ENCODE peak calls at places on chromosomes 12 and 14, in six cellular contexts. T is uterus, K is K562, R is pancreas, Z is RWPE1, C is astrocyte of the spinal cord. F is an unnamed sample.

GRCh38 chr12:105279460-105280056 is 43.6 kb upstream of the APPL2 start:
- DNase-seq in R (peak), T (no peak), Z (no peak), C (no peak), K (peak), F (no peak)

GRCh38 chr12:39341179-39341578 is 101.7 kb downstream of the KIF21A start:
- DNase-seq in C (no peak), T (no peak), Z (no peak), R (no peak), K (no peak), F (no peak)

GRCh38 chr12:5437657-5438056 is 5.7 kb downstream of the NTF3 start:
- DNase-seq in K (no peak), T (no peak), Z (no peak), R (no peak), C (no peak), F (no peak)

GRCh38 chr12:29073631-29074239 is 75.3 kb upstream of the FAR2 start:
- DNase-seq in K (peak), T (no peak), C (peak), Z (peak), R (no peak), F (no peak)

GRCh38 chr14:92945959-92946846 is 23.3 kb downstream of the CHGA start:
- DNase-seq in R (peak), K (no peak), Z (peak), T (peak), C (peak), F (no peak)

GRCh38 chr12:98669751-98670150 is 24.7 kb downstream of the APAF1 start:
- DNase-seq in R (no peak), C (no peak), Z (no peak), T (no peak), K (no peak), F (no peak)

GRCh38 chr12:85626031-85626781 is 210.0 kb downstream of the RASSF9 start:
- DNase-seq in K (no peak), T (no peak), Z (peak), C (peak), R (no peak), F (no peak)

GRCh38 chr12:51434305-51434704 is 9.7 kb downstream of the SLC4A8 start:
- DNase-seq in R (no peak), K (no peak), T (no peak), Z (no peak), C (no peak), F (no peak)

GRCh38 chr12:56477521-56478225 is 9.3 kb downstream of the SPRYD4 start:
- DNase-seq in K (no peak), C (no peak), R (no peak), T (no peak), Z (no peak), F (no peak)

GRCh38 chr12:119176267-119177055 is 2.3 kb upstream of the HSPB8 start:
- DNase-seq in K (no peak), R (peak), Z (peak), T (peak), C (peak), F (peak)

GRCh38 chr14:39988939-39989338 is 556.7 kb upstream of the FBXO33 start:
- DNase-seq in K (peak), T (no peak), Z (peak), C (peak), R (no peak), F (no peak)

GRCh38 chr12:43291516-43291915 is 260.5 kb downstream of the ADAMTS20 start:
- DNase-seq in C (peak), R (no peak), T (no peak), Z (no peak), K (no peak), F (no peak)

GRCh38 chr12:11553871-11554533 is 95.5 kb upstream of the ETV6 start:
- DNase-seq in T (peak), R (peak), Z (peak), C (peak), K (peak), F (no peak)

GRCh38 chr14:55638665-55639064 is 58.7 kb downstream of the KTN1 start:
- DNase-seq in Z (no peak), K (no peak), T (no peak), C (no peak), R (no peak), F (no peak)

GRCh38 chr12:81257952-81258551 is 180.2 kb downstream of the ACSS3 start:
- DNase-seq in Z (peak), C (peak), K (no peak), R (no peak), T (no peak), F (no peak)

GRCh38 chr14:87108726-87109125 is 884.3 kb downstream of the GALC start:
- DNase-seq in R (no peak), Z (no peak), K (no peak), T (no peak), C (peak), F (no peak)

GRCh38 chr14:68232643-68233055 is 413.1 kb downstream of the RAD51B start:
- DNase-seq in R (peak), C (peak), K (peak), T (peak), Z (peak), F (no peak)

GRCh38 chr14:21993070-21993469 is 319.5 kb upstream of the OR4E1 start:
- DNase-seq in T (no peak), R (no peak), C (no peak), Z (no peak), K (no peak), F (no peak)

GRCh38 chr14:96017882-96018281 is 21.3 kb upstream of the C14orf132 start:
- DNase-seq in K (no peak), C (no peak), T (no peak), Z (no peak), R (no peak), F (no peak)
- TF ChIP-seq CTCF in K (no peak), C (no peak), T (no peak), Z (no peak), R (no peak), F (no peak)

DNA sequence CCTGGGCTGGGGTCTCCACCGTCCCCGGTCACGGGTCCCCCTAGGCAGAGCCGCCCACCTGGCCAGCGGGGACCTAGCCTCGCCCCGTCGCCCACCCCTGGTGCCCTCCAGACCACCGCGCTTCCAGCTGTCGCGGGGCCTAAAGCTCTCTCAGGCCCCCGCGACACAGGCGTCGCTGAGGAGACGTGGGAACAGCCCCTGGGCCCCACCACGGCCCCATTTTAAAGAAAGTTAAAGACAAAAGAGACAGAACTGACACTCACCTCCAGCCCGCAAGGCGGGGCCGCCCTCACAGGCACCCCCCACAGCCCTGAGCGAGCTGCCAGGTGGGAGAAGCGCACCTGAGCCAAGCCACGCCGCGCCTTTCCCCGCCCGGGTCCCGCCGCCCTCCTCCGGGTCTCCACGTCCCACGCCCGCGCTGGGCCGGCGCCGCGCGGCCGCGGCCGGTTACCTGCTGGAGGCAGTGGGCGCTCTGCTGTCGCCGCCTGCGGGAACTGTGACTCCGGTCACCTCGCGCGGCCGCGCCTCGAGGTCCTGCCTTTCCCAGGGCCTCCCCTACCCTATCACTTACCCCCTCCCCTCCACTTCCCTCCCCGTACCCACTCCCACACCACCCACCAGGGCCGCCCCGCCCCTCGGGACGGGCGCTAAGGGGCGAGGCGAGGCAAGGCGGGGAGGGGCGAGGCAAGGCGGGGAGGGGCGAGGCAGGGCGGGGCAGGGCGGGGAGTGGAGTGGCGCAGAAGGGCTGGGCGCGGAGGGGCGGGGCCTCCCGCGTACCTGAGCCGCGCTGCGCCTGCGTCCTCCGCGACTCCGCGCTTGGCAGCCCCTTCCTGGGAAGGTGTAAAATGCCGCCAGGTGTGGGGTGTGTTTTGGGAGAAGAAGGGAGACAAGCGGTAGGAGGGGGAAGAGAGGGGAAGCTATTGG is 31.2 kb downstream of the TC2N start:
- DNase-seq in T (peak), C (no peak), K (peak), Z (peak), R (peak), F (peak)
- TF ChIP-seq CTCF in T (no peak), C (no peak), K (no peak), Z (no peak), R (no peak), F (no peak)

DNA sequence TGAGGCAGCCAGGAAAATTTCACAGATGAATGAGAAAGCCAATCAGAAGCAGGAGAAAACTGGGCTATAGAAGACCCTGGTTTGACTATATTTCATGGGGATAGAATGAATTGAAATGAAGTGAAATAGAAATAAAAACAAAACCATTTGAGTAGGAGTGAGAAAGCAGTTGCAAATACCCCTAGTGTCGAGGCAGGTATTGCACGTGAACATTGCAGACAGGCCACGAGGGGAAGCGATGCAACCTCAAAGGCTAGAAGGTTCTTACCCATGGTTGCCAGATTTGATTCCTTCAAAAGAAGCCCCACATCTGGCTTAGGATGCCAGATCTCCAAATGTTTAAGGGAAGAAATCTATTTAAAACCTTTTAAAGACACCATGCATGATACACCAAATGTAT is 648.9 kb downstream of the VRK1 start:
- DNase-seq in R (no peak), Z (no peak), C (no peak), T (no peak), K (no peak), F (no peak)
- TF ChIP-seq CTCF in R (no peak), Z (no peak), C (no peak), T (no peak), K (no peak), F (no peak)

DNA sequence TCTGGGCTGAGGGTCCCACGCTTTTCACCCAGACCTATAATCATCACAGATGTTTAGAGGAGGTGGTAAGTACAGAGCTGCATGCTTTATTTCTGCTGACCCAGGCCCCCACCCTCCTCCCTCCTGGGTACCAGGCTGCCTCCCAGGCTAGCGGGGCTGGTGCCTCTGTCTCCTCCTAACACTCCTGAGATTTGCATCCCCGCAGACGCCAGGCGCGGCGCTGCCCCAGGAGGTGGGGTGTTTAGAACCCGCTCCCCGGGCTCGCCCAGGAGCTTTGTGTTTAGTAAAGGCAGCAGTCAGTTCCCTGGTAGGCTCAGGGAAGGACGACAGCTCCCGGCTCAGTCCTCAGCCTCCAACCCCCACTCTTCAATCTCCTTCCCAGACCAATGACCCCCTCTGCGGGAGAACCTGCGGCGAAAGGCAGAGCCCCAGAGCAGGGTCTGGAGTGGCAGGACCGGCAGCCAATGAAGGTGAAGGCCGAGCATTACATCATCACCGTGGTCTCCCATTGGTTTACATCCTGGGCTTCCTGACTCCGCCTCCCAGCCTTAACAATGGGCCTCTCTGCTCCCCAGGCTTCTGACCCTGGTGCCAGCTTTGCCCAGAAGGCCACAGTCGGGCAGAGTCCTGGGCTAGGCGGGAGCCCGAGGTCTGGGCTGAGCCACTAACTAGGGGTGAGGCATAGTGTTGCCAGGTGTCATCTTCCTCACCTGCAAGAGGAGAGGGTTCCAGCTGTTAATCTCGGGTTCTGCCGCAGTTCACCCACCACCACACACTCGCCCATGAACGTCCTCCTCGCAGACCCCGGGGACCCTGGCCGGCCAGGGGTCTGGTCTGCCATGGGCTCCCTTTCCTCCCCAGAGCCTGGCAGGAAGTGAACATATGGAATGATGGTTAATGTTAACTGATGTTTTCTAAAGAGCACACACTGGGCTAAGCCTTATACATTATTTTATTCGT is 57.5 kb downstream of the CALM1 start:
- DNase-seq in K (peak), R (peak), Z (peak), T (peak), C (peak), F (no peak)
- TF ChIP-seq CTCF in K (no peak), R (no peak), Z (no peak), T (no peak), C (no peak), F (no peak)